ENCODE peak calls at places on chromosomes 3 and 15, in nine cellular contexts. R is bronchial epithelial cell; P is aorta; Q is BE2C; K is breast epithelium; B is colonic mucosa; J is CD8-positive, alpha-beta memory T cell; L is IMR-90; V is astrocyte of the cerebellum. H is an unnamed sample.
A peak's percentile ranks its signal among the peaks of the same experiment; 100 is the strongest.

GRCh38 chr3:37766220-37766605 is 95.5 kb upstream of the CTDSPL start:
- DNase-seq in R (no peak), P (no peak), Q (no peak), K (no peak), B (no peak), J (no peak), L (no peak), V (no peak), H (no peak)

GRCh38 chr15:63473999-63474809 is 30.2 kb upstream of the USP3 start:
- DNase-seq in R (peak; percentile 78), P (no peak), Q (peak; percentile 30), K (no peak), B (peak; percentile 73), J (no peak), L (peak; percentile 90), V (peak; percentile 64), H (peak; percentile 100)

GRCh38 chr15:100919481-100920405 is 586 bp downstream of the LRRK1 start:
- DNase-seq in R (no peak), P (peak; percentile 57), Q (no peak), K (no peak), B (no peak), J (no peak), L (peak; percentile 19), V (no peak), H (no peak)

GRCh38 chr3:52240059-52240885 is 1.3 kb upstream of the TWF2 start:
- DNase-seq in R (peak; percentile 72), P (peak; percentile 72), Q (peak; percentile 88), K (peak; percentile 58), B (peak; percentile 70), J (no peak), L (peak; percentile 98), V (peak; percentile 76), H (peak; percentile 67)

GRCh38 chr15:38090223-38090622 is 155.8 kb downstream of the TMCO5A start:
- DNase-seq in R (no peak), P (no peak), Q (no peak), K (no peak), B (no peak), J (no peak), L (no peak), V (no peak), H (no peak)

GRCh38 chr3:189519458-189519857 is 111.7 kb upstream of the TP63 start:
- DNase-seq in R (no peak), P (no peak), Q (no peak), K (no peak), B (no peak), J (no peak), L (no peak), V (no peak), H (no peak)

GRCh38 chr3:51391566-51392300 is 648 bp downstream of the RBM15B start:
- DNase-seq in R (no peak), P (peak; percentile 58), Q (peak; percentile 23), K (no peak), B (no peak), J (peak; percentile 36), L (peak; percentile 28), V (no peak), H (no peak)

GRCh38 chr3:172550347-172550943 is 27.2 kb upstream of the TNFSF10 start:
- DNase-seq in R (peak; percentile 99), P (no peak), Q (no peak), K (no peak), B (peak; percentile 17), J (no peak), L (peak; percentile 98), V (no peak), H (no peak)

GRCh38 chr3:100710355-100711198 is 1.3 kb downstream of the TFG start:
- DNase-seq in R (peak; percentile 71), P (peak; percentile 48), Q (peak; percentile 58), K (no peak), B (peak; percentile 82), J (peak; percentile 31), L (peak; percentile 77), V (peak; percentile 20), H (no peak)

GRCh38 chr3:100706365-100706764 is 2.9 kb upstream of the TFG start:
- DNase-seq in R (no peak), P (no peak), Q (no peak), K (no peak), B (no peak), J (no peak), L (peak; percentile 13), V (no peak), H (no peak)

GRCh38 chr3:100709840-100710235 is 544 bp downstream of the TFG start:
- DNase-seq in R (peak; percentile 31), P (peak; percentile 58), Q (peak; percentile 61), K (no peak), B (peak; percentile 44), J (peak; percentile 20), L (peak; percentile 20), V (no peak), H (no peak)

GRCh38 chr3:100708989-100709839 is at the start of gene TFG:
- DNase-seq in R (peak; percentile 98), P (peak; percentile 99), Q (peak; percentile 98), K (peak; percentile 97), B (peak; percentile 99), J (peak; percentile 95), L (peak; percentile 99), V (peak; percentile 99), H (peak; percentile 98)

GRCh38 chr3:100708644-100708988 is 678 bp upstream of the TFG start:
- DNase-seq in R (peak; percentile 74), P (no peak), Q (no peak), K (no peak), B (no peak), J (no peak), L (no peak), V (no peak), H (no peak)
- H3K4me3 ChIP-seq in R (peak overlapping the region; percentile 41), P (peak overlapping the region; percentile 45), Q (peak overlapping the region; percentile 80), K (peak overlapping the region; percentile 74), B (peak overlapping the region; percentile 67), J (peak overlapping the region; percentile 68), L (peak overlapping the region; percentile 35), V (peak overlapping the region; percentile 68), H (peak overlapping the region; percentile 79)

GRCh38 chr3:176512037-176512436 is 685.2 kb downstream of the TBL1XR1 start:
- DNase-seq in R (no peak), P (no peak), Q (no peak), K (no peak), B (no peak), J (no peak), L (no peak), V (no peak), H (no peak)

GRCh38 chr3:176510097-176510496 is 687.2 kb downstream of the TBL1XR1 start:
- DNase-seq in R (no peak), P (no peak), Q (no peak), K (no peak), B (no peak), J (no peak), L (no peak), V (no peak), H (no peak)

DNA sequence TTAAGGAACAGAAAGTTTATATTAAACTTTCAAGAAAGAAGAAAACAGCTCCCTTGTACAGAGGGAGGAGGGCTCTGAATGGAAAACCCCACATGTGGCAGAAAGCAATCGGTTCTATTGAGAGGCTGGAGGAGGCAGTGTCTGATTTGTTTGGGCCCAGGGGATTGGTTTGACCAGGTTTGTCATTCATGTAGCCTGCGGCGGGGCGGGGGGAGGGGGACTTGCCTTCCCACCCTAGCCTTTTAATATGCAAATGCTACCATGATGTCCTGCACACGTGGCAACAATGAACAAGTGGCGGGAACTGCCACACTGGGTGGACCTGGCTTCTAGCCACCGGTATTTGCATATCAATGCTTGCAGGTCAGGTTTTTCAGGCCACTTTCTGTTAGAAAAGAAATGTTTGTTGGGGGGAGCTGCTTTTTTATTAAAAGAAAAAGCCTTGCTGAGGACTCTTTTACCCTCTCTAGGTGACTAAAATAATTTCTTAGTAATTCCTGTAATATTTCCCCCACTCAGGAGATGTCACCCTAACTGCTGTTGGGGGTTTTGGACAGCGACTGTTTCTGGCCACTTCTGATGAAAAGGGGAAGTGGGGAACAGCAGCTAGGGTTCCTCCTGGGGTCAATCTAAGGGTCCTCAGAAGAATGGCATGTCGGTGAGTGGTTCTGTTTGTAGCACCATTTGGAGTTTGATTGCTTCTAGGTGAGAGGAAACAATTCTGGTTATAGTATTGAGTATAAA is 691.2 kb downstream of the TBL1XR1 start:
- DNase-seq in R (no peak), P (no peak), Q (no peak), K (no peak), B (no peak), J (no peak), L (no peak), V (no peak), H (no peak)
- H3K4me3 ChIP-seq in R (no peak overlapping the region), P (no peak overlapping the region), Q (no peak overlapping the region), K (no peak overlapping the region), B (no peak overlapping the region), J (no peak overlapping the region), L (no peak overlapping the region), V (no peak overlapping the region), H (no peak overlapping the region)

GRCh38 chr3:149603126-149604074 is 54.4 kb downstream of the WWTR1 start:
- DNase-seq in R (peak; percentile 64), P (no peak), Q (no peak), K (no peak), B (no peak), J (no peak), L (peak; percentile 82), V (no peak), H (no peak)

GRCh38 chr3:149608987-149609386 is 48.8 kb downstream of the WWTR1 start:
- DNase-seq in R (no peak), P (no peak), Q (no peak), K (no peak), B (no peak), J (no peak), L (no peak), V (no peak), H (no peak)

GRCh38 chr3:149605902-149606301 is 51.9 kb downstream of the WWTR1 start:
- DNase-seq in R (peak; percentile 70), P (no peak), Q (no peak), K (no peak), B (no peak), J (no peak), L (peak; percentile 85), V (no peak), H (no peak)

GRCh38 chr3:149600619-149601018 is 57.2 kb downstream of the WWTR1 start:
- DNase-seq in R (no peak), P (no peak), Q (no peak), K (no peak), B (no peak), J (no peak), L (no peak), V (no peak), H (no peak)

DNA sequence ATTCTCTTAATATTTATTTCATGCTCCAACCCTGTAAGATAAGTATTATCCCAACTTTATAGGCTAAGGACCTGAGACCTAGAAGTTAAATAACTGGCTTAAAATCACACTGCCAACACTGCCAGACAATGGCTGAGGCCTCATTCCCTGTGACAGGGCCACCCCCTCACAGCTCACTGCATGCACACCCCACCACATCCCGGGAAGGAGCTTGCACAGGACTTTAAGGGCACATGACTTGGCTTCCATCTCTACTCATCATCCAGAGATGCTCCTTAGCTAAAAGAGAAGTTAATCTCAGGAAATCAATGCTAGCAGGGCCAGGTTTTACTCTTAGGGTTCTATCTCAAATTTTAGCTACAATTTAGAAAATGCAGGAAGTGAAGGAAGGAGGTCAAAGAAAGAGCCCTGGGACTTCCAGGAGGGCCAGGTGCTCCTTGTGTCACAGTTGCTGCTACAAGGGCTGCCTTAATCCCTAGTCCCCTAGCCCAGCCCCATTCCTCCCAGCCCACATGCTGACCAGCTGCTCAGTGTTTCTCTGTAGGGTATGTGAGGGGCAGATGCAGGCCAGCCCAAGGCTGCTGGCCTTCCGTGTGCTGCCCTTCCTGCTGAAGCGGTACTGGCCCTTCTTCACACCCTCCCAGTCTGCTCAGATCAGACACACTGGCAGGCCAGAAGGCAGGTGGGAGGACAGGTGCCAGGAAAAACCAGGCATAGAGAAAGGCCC is 53.5 kb downstream of the WWTR1 start:
- DNase-seq in R (no peak), P (no peak), Q (no peak), K (no peak), B (no peak), J (no peak), L (peak; percentile 44), V (no peak), H (no peak)
- H3K4me3 ChIP-seq in R (no peak overlapping the region), P (no peak overlapping the region), Q (no peak overlapping the region), K (no peak overlapping the region), B (no peak overlapping the region), J (no peak overlapping the region), L (no peak overlapping the region), V (no peak overlapping the region), H (no peak overlapping the region)

DNA sequence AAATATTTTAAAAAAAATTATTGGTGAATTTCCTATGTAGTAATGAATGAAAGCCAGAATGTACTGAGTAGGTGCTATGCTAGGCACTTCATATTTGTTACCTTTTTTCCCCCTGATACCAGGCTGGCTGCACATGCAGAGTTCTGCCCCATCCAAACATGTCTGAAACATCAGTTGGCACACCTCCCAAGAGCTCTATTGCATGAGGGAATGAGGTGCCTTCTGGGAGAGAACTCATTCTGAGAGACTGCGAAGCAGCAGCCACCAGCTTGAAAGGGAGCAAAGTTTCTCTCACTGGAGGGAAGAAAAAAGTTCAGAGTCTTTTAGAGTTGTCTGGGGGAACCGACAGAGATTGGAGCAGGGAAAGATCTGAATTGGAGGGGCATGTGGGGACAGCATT is 84.1 kb downstream of the AGBL1 start:
- DNase-seq in R (no peak), P (no peak), Q (no peak), K (no peak), B (no peak), J (no peak), L (no peak), V (no peak), H (no peak)
- H3K4me3 ChIP-seq in R (no peak overlapping the region), P (no peak overlapping the region), Q (no peak overlapping the region), K (no peak overlapping the region), B (no peak overlapping the region), J (no peak overlapping the region), L (no peak overlapping the region), V (no peak overlapping the region), H (no peak overlapping the region)